ENCODE peak calls at places on chromosomes 11 and 22, in five cellular contexts. P is stomach, S is K562, O is body of pancreas, Y is HepG2. K is an unnamed sample.

GRCh38 chr11:77542296-77542695 is 47.5 kb upstream of the AQP11 start:
- DNase-seq in P (no peak), Y (no peak), O (no peak), S (no peak), K (no peak)

GRCh38 chr11:58503361-58503856 is 4.5 kb downstream of the OR5B21 start:
- DNase-seq in P (no peak), Y (no peak), S (no peak), O (no peak), K (no peak)

GRCh38 chr11:29333993-29334780 is 682.6 kb downstream of the KCNA4 start:
- DNase-seq in Y (peak), P (no peak), S (peak), O (no peak), K (peak)

GRCh38 chr11:14904745-14905103 is 12.7 kb upstream of the CYP2R1 start:
- DNase-seq in O (peak), P (peak), S (no peak), Y (no peak), K (no peak)

GRCh38 chr22:17159504-17159951 is 451 bp upstream of the HDHD5 start:
- DNase-seq in Y (no peak), P (peak), S (no peak), O (peak), K (no peak)

GRCh38 chr22:34414467-34415440 is 494.5 kb upstream of the LARGE1 start:
- DNase-seq in P (no peak), Y (peak), S (peak), O (peak), K (peak)

GRCh38 chr22:27331526-27332281 is 469.9 kb downstream of the MN1 start:
- DNase-seq in S (no peak), P (peak), Y (peak), O (peak), K (no peak)

GRCh38 chr22:38940985-38941384 is 16.4 kb upstream of the APOBEC3A start:
- DNase-seq in Y (no peak), P (no peak), O (no peak), S (no peak), K (no peak)

GRCh38 chr11:45301537-45302246 is 15.6 kb upstream of the SYT13 start:
- DNase-seq in O (no peak), P (no peak), Y (no peak), S (no peak), K (no peak)

GRCh38 chr11:269146-269890 is 8.9 kb upstream of the NLRP6 start:
- DNase-seq in P (no peak), O (no peak), Y (peak), S (peak), K (no peak)

GRCh38 chr22:43199541-43199940 is 12.6 kb upstream of the TTLL12 start:
- DNase-seq in O (no peak), P (no peak), Y (no peak), S (no peak), K (no peak)

GRCh38 chr11:78083036-78083435 is 3.4 kb upstream of the NDUFC2 start:
- DNase-seq in Y (no peak), P (no peak), O (no peak), S (no peak), K (no peak)

GRCh38 chr11:63369971-63370588 is 495 bp downstream of the SLC22A9 start:
- DNase-seq in P (no peak), S (no peak), O (no peak), Y (no peak), K (no peak)

GRCh38 chr22:46219650-46220049 is 30.4 kb downstream of the CDPF1 start:
- DNase-seq in O (no peak), S (no peak), Y (no peak), P (no peak), K (no peak)

GRCh38 chr11:127926721-127927120 is 660.6 kb downstream of the ETS1 start:
- DNase-seq in O (peak), S (no peak), Y (no peak), P (no peak), K (no peak)

GRCh38 chr22:37462983-37463382 is 23.2 kb downstream of the MFNG start:
- DNase-seq in O (peak), Y (peak), P (no peak), S (peak), K (no peak)

GRCh38 chr22:46119093-46119728 is 31.1 kb upstream of the PPARA start:
- DNase-seq in P (no peak), O (no peak), S (no peak), Y (no peak), K (no peak)

GRCh38 chr22:41826430-41827383 is 6.2 kb upstream of the SREBF2 start:
- DNase-seq in S (no peak), Y (no peak), O (peak), P (no peak), K (no peak)
- H3K27ac ChIP-seq in S (no peak), Y (peak), O (peak), P (no peak), K (no peak)

GRCh38 chr22:40855104-40855959 is 1.1 kb downstream of the ST13 start:
- DNase-seq in Y (no peak), O (no peak), S (peak), P (no peak), K (no peak)
- H3K27ac ChIP-seq in Y (peak), O (peak), S (peak), P (peak), K (peak)

DNA sequence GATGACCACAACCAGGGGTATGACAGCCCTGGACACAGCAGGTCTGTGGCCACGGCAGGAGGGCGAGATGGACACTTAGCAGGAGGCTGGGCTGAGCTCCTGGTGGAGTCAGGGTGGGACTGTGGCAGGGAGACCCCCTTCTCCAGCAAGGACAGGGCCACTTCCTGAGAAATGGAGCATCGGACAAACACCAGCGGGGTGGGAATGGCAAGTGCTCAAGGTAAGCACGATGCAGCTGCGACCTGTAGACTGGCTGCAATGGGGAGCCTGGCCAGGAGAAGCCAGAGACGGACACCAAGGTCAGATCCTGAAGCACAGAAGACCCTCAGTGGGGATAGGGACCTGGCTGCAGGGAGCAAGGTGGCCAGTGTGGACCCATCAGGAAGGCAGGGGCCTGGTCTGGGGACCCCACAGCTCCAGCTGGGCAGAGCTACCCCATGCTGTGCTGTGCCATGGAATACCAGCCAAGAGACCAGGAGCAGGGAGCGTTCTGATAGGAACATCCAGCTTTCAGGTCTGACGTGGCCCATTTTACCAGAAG is 29.2 kb downstream of the RSPH14 start:
- DNase-seq in Y (no peak), S (no peak), O (no peak), P (no peak), K (no peak)
- H3K27ac ChIP-seq in Y (no peak), S (no peak), O (no peak), P (no peak), K (no peak)

GRCh38 chr11:1565904-1566247 is 6.2 kb downstream of the DUSP8 start:
- DNase-seq in O (no peak), S (no peak), P (no peak), Y (no peak), K (no peak)

GRCh38 chr11:1564535-1565172 is 7.4 kb downstream of the DUSP8 start:
- DNase-seq in O (peak), Y (no peak), P (no peak), S (peak), K (no peak)

GRCh38 chr11:1563697-1564534 is 8.2 kb downstream of the DUSP8 start:
- DNase-seq in O (no peak), Y (no peak), S (no peak), P (no peak), K (no peak)

GRCh38 chr11:1566381-1567051 is 5.6 kb downstream of the DUSP8 start:
- DNase-seq in P (no peak), S (peak), Y (no peak), O (no peak), K (no peak)

DNA sequence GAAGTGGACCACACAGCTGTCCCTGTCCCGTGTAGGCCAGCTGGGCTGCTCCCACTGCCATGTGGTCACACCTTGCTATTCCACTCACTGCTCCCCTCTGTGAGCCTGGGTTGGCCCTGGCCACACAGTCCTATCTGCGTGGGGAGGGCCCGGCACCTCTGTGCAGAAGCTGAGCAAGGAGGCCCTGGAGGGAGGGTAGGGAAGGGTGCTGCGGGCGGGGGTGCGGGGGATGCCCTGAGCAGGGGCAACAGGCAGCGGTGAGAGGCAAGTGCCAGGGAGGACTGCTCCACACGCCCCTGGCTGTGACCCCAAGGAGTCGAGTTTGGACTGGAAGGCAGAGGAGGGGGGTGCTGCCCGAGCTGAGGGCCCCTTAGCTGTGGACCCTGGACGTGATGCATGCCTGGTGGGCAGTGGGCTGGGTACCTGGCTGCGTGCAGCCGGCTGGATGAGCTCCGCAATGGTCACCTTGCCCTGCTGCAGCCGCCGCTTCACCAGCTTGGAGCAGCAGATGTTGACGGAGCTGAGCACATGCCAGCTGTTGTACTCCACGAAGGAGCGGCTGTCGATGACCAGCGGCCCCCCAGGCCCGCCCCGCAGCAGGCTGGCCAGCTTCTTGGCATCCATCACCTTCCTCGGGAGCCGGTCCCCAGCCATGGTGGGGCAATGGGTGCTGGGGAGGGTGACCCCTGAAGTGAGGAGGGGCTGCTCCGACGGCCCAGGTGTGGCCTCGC is 6.7 kb downstream of the DUSP8 start:
- DNase-seq in S (no peak), Y (no peak), O (peak), P (no peak), K (no peak)
- H3K27ac ChIP-seq in S (no peak), Y (no peak), O (peak), P (peak), K (no peak)

GRCh38 chr22:25827415-25827814 is 85.4 kb downstream of the MYO18B start:
- DNase-seq in Y (no peak), O (no peak), P (no peak), S (no peak), K (no peak)
- H3K27ac ChIP-seq in Y (no peak), O (no peak), P (no peak), S (no peak), K (no peak)

GRCh38 chr11:65920035-65920802 is 993 bp downstream of the DRAP1 start:
- DNase-seq in P (no peak), Y (no peak), O (no peak), S (no peak), K (no peak)
- H3K27ac ChIP-seq in P (peak), Y (no peak), O (peak), S (peak), K (peak)